ENCODE peak calls at places on chromosomes 3 and 15, in seven cellular contexts. Y is HCT116, U is HepG2, D is K562, V is GM12878, T is H1, N is SK-N-SH. B is an unnamed sample.

GRCh38 chr15:64426845-64427465 is 33.4 kb upstream of the ZNF609 start:
- DNase-seq in Y (peak; percentile 15), U (peak; percentile 12), D (no peak), N (no peak), T (no peak), V (no peak), B (peak; percentile 32)

GRCh38 chr3:100480111-100480510 is 12.3 kb upstream of the TMEM45A start:
- DNase-seq in Y (no peak), U (no peak), N (no peak), T (no peak), D (no peak), V (no peak), B (no peak)

GRCh38 chr3:194906229-194906629 is 220.5 kb downstream of the FAM43A start:
- DNase-seq in U (peak; percentile 29), N (no peak), Y (no peak), T (no peak), V (no peak), D (no peak), B (peak; percentile 31)

GRCh38 chr15:25641762-25642161 is 202.9 kb upstream of the UBE3A start:
- DNase-seq in Y (no peak), D (no peak), N (no peak), T (no peak), U (no peak), V (no peak), B (no peak)

GRCh38 chr15:55267401-55268053 is 22.1 kb downstream of the RAB27A start:
- DNase-seq in U (no peak), Y (no peak), N (peak; percentile 32), V (no peak), D (peak; percentile 38), T (no peak), B (no peak)

GRCh38 chr3:71702131-71703024 is 22.8 kb downstream of the EIF4E3 start:
- DNase-seq in U (no peak), T (no peak), Y (no peak), N (no peak), D (no peak), V (no peak), B (no peak)

GRCh38 chr3:3145831-3146230 is 19.1 kb downstream of the TRNT1 start:
- DNase-seq in N (no peak), V (no peak), U (no peak), D (no peak), T (no peak), Y (no peak), B (no peak)

GRCh38 chr15:70319466-70319865 is 221.7 kb upstream of the TLE3 start:
- DNase-seq in T (no peak), V (peak; percentile 86), U (no peak), Y (no peak), D (no peak), N (no peak), B (no peak)

GRCh38 chr3:147493666-147494065 is 84.5 kb downstream of the ZIC1 start:
- DNase-seq in Y (peak; percentile 0), D (no peak), N (no peak), T (no peak), U (no peak), V (no peak), B (no peak)

GRCh38 chr15:79643393-79643792 is 211.3 kb downstream of the MINAR1 start:
- DNase-seq in U (no peak), N (no peak), V (no peak), Y (no peak), D (no peak), T (no peak), B (no peak)

GRCh38 chr15:79640206-79640605 is 208.1 kb downstream of the MINAR1 start:
- DNase-seq in T (no peak), D (no peak), U (peak; percentile 7), N (no peak), V (no peak), Y (peak; percentile 26), B (no peak)

GRCh38 chr15:79641841-79642240 is 209.7 kb downstream of the MINAR1 start:
- DNase-seq in Y (no peak), U (no peak), D (no peak), N (no peak), V (no peak), T (no peak), B (no peak)

GRCh38 chr15:79644091-79644490 is 212.0 kb downstream of the MINAR1 start:
- DNase-seq in N (no peak), V (no peak), U (no peak), Y (no peak), T (no peak), D (no peak), B (no peak)
- TF ChIP-seq JUND in N (peak; percentile 61), V (no peak), U (no peak), Y (no peak), T (no peak), D (no peak), B (no peak)

GRCh38 chr15:97479957-97480356 is 480.5 kb upstream of the ARRDC4 start:
- DNase-seq in U (no peak), T (no peak), N (no peak), V (no peak), D (no peak), Y (no peak), B (no peak)

GRCh38 chr15:97483232-97483631 is 477.3 kb upstream of the ARRDC4 start:
- DNase-seq in D (no peak), Y (no peak), U (no peak), V (no peak), N (no peak), T (no peak), B (no peak)

GRCh38 chr15:97482521-97482920 is 478.0 kb upstream of the ARRDC4 start:
- DNase-seq in Y (no peak), V (no peak), U (no peak), D (no peak), N (no peak), T (no peak), B (no peak)
- TF ChIP-seq JUND in Y (no peak), V (no peak), U (no peak), D (no peak), N (no peak), T (no peak), B (no peak)

GRCh38 chr15:76517910-76518309 is 181.3 kb downstream of the ISL2 start:
- DNase-seq in V (no peak), U (no peak), D (no peak), T (no peak), N (no peak), Y (no peak), B (no peak)

GRCh38 chr15:76514292-76514691 is 177.7 kb downstream of the ISL2 start:
- DNase-seq in V (no peak), D (no peak), Y (no peak), N (no peak), T (no peak), U (peak; percentile 71), B (no peak)

DNA sequence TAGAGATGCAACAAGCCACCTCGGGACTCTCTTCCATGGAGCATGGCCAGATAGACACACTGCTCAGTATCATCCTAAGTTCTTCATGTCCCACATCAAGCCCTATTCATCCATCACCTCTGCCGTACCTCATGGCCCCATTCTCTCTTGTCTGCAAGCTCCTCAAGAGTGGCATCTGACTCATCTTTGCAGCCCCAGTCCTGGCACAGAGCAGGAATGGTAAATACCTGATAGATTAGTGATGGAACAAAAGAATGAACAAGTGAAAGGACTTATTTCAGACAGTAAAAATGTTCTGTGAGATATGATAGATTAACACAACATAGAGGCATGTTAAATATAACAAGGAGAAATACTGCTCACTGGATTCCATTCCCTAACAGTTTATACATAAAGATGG is 176.4 kb downstream of the ISL2 start:
- DNase-seq in N (no peak), Y (no peak), T (no peak), V (no peak), U (no peak), D (no peak), B (no peak)
- TF ChIP-seq JUND in N (peak; percentile 42), Y (no peak), T (no peak), V (no peak), U (no peak), D (no peak), B (no peak)

DNA sequence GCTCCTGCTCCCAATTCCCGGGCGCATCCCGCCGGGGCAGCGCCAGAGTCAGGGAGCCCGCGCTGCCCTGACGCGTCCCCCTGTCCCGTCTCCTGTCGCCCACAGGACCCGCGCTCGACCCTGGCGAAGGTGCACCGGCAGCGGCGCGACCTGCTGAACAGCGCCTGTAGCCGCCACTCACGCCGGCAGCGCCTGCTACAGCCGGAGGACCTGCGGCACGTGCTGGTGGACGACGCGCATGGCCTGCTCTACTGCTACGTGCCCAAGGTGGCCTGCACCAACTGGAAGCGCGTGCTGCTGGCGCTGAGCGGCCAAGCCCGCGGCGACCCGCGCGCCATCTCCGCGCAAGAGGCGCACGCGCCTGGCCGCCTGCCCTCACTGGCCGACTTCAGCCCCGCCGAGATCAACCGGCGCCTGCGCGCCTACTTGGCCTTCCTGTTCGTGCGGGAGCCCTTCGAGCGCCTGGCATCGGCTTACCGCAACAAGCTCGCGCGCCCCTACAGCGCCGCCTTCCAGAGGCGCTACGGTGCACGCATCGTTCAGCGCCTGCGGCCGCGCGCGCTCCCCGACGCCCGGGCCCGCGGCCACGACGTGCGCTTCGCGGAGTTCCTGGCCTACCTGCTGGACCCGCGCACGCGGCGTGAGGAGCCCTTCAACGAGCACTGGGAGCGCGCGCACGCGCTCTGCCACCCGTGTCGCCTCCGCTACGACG is 16.9 kb downstream of the C3orf22 start:
- DNase-seq in Y (no peak), T (no peak), U (no peak), N (no peak), V (no peak), D (no peak), B (no peak)
- TF ChIP-seq JUND in Y (no peak), T (no peak), U (no peak), N (no peak), V (no peak), D (no peak), B (no peak)